ENCODE peak calls at places on chromosomes 5 and 9, in seven cellular contexts. One of them, this sample, is unnamed.

GRCh38 chr9:78982849-78983248 is 588.9 kb upstream of the TLE4 start:
- DNase-seq in GM12878: no peak
- DNase-seq in SK-N-SH: no peak
- DNase-seq in K562: no peak
- DNase-seq in HepG2: no peak
- DNase-seq in H1: no peak
- DNase-seq in HCT116: peak
- DNase-seq in this sample: peak

GRCh38 chr9:84670106-84670800 is 724 bp downstream of the NTRK2 start:
- DNase-seq in SK-N-SH: peak
- DNase-seq in HCT116: no peak
- DNase-seq in HepG2: no peak
- DNase-seq in GM12878: no peak
- DNase-seq in K562: no peak
- DNase-seq in H1: no peak
- DNase-seq in this sample: no peak

GRCh38 chr9:93464395-93464794 is 11.0 kb upstream of the FAM120AOS start:
- DNase-seq in SK-N-SH: no peak
- DNase-seq in HCT116: no peak
- DNase-seq in K562: no peak
- DNase-seq in GM12878: no peak
- DNase-seq in HepG2: no peak
- DNase-seq in H1: no peak
- DNase-seq in this sample: no peak

GRCh38 chr5:147098233-147098790 is 136.5 kb upstream of the STK32A start:
- DNase-seq in HepG2: peak
- DNase-seq in GM12878: no peak
- DNase-seq in H1: no peak
- DNase-seq in SK-N-SH: peak
- DNase-seq in K562: no peak
- DNase-seq in HCT116: peak
- DNase-seq in this sample: peak

GRCh38 chr5:141508808-141509611 is 20.1 kb downstream of the PCDHGC5 start:
- DNase-seq in GM12878: no peak
- DNase-seq in K562: no peak
- DNase-seq in HepG2: peak
- DNase-seq in HCT116: no peak
- DNase-seq in H1: no peak
- DNase-seq in SK-N-SH: peak
- DNase-seq in this sample: peak

GRCh38 chr5:113292535-113292934 is 142.3 kb downstream of the TSSK1B start:
- DNase-seq in H1: no peak
- DNase-seq in HepG2: no peak
- DNase-seq in GM12878: no peak
- DNase-seq in K562: no peak
- DNase-seq in SK-N-SH: no peak
- DNase-seq in HCT116: no peak
- DNase-seq in this sample: peak

GRCh38 chr5:1106385-1107166 is 5.3 kb downstream of the SLC12A7 start:
- DNase-seq in HCT116: no peak
- DNase-seq in HepG2: peak
- DNase-seq in SK-N-SH: no peak
- DNase-seq in GM12878: no peak
- DNase-seq in H1: no peak
- DNase-seq in K562: no peak
- DNase-seq in this sample: no peak

GRCh38 chr5:76403963-76404693 is 1.0 kb downstream of the IQGAP2 start:
- DNase-seq in GM12878: peak
- DNase-seq in H1: peak
- DNase-seq in HepG2: peak
- DNase-seq in HCT116: no peak
- DNase-seq in SK-N-SH: no peak
- DNase-seq in K562: peak
- DNase-seq in this sample: no peak

GRCh38 chr9:37679649-37680402 is 29.1 kb downstream of the FRMPD1 start:
- DNase-seq in K562: no peak
- DNase-seq in H1: no peak
- DNase-seq in HCT116: no peak
- DNase-seq in SK-N-SH: peak
- DNase-seq in HepG2: no peak
- DNase-seq in GM12878: no peak
- DNase-seq in this sample: no peak

GRCh38 chr9:4108708-4109444 is 191.0 kb downstream of the GLIS3 start:
- DNase-seq in GM12878: no peak
- DNase-seq in SK-N-SH: no peak
- DNase-seq in HCT116: no peak
- DNase-seq in H1: no peak
- DNase-seq in HepG2: no peak
- DNase-seq in K562: no peak
- DNase-seq in this sample: no peak

GRCh38 chr5:120396186-120396585 is 67.9 kb upstream of the PRR16 start:
- DNase-seq in GM12878: no peak
- DNase-seq in K562: no peak
- DNase-seq in H1: no peak
- DNase-seq in HCT116: no peak
- DNase-seq in HepG2: no peak
- DNase-seq in SK-N-SH: no peak
- DNase-seq in this sample: peak

GRCh38 chr5:38994329-38994927 is 79.8 kb downstream of the RICTOR start:
- DNase-seq in GM12878: no peak
- DNase-seq in K562: peak
- DNase-seq in SK-N-SH: peak
- DNase-seq in HepG2: peak
- DNase-seq in HCT116: peak
- DNase-seq in H1: no peak
- DNase-seq in this sample: peak

GRCh38 chr9:111661802-111662491 is 542 bp downstream of the GNG10 start:
- DNase-seq in H1: no peak
- DNase-seq in GM12878: no peak
- DNase-seq in HepG2: no peak
- DNase-seq in SK-N-SH: peak
- DNase-seq in K562: peak
- DNase-seq in HCT116: no peak
- DNase-seq in this sample: peak

GRCh38 chr5:72509401-72509800 is 2.2 kb upstream of the ZNF366 start:
- DNase-seq in SK-N-SH: no peak
- DNase-seq in K562: no peak
- DNase-seq in HepG2: no peak
- DNase-seq in GM12878: no peak
- DNase-seq in H1: no peak
- DNase-seq in HCT116: no peak
- DNase-seq in this sample: no peak

GRCh38 chr9:112013261-112013660 is 116.6 kb downstream of the UGCG start:
- DNase-seq in HCT116: no peak
- DNase-seq in K562: no peak
- DNase-seq in HepG2: no peak
- DNase-seq in SK-N-SH: no peak
- DNase-seq in H1: no peak
- DNase-seq in GM12878: no peak
- DNase-seq in this sample: no peak

GRCh38 chr9:11275158-11275695 is 662.4 kb upstream of the PTPRD start:
- DNase-seq in H1: no peak
- DNase-seq in GM12878: no peak
- DNase-seq in K562: no peak
- DNase-seq in HCT116: no peak
- DNase-seq in SK-N-SH: no peak
- DNase-seq in HepG2: peak
- DNase-seq in this sample: no peak

GRCh38 chr5:148474025-148474511 is 90.3 kb downstream of the FBXO38 start:
- DNase-seq in K562: peak
- DNase-seq in HCT116: no peak
- DNase-seq in SK-N-SH: no peak
- DNase-seq in GM12878: no peak
- DNase-seq in HepG2: no peak
- DNase-seq in H1: no peak
- DNase-seq in this sample: peak
- H2AFZ ChIP-seq in K562: peak
- H2AFZ ChIP-seq in HCT116: no peak
- H2AFZ ChIP-seq in SK-N-SH: no peak
- H2AFZ ChIP-seq in GM12878: no peak
- H2AFZ ChIP-seq in HepG2: no peak
- H2AFZ ChIP-seq in H1: peak
- H2AFZ ChIP-seq in this sample: no peak

DNA sequence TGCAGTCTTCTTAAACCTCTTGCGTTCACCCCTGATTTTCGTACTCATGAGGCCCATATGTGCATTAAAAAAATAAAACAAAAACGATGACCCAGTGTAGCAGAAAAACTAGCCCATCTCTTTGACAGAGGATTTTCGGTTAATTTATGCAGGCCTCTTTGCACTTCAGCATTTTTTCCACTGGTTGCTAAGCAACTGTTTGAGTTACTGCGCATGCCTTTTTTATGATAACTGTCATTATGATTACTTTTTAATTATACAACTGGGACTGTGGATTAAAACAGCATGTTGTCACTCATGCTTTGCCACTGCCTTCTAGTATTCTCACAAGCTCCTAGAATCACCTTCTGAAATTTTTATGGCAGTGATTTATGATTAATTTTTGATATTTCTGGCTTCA is 165.0 kb downstream of the SMARCA2 start:
- DNase-seq in HepG2: no peak
- DNase-seq in HCT116: no peak
- DNase-seq in GM12878: no peak
- DNase-seq in K562: no peak
- DNase-seq in SK-N-SH: no peak
- DNase-seq in H1: no peak
- DNase-seq in this sample: no peak
- TF ChIP-seq RAD21 in HepG2: no peak
- TF ChIP-seq RAD21 in HCT116: no peak
- TF ChIP-seq RAD21 in GM12878: no peak
- TF ChIP-seq RAD21 in K562: no peak
- TF ChIP-seq RAD21 in SK-N-SH: no peak
- TF ChIP-seq RAD21 in H1: no peak
- TF ChIP-seq RAD21 in this sample: no peak

GRCh38 chr9:90801507-90802289 is at the start of gene SYK:
- DNase-seq in H1: no peak
- DNase-seq in HCT116: no peak
- DNase-seq in HepG2: no peak
- DNase-seq in K562: peak
- DNase-seq in GM12878: no peak
- DNase-seq in SK-N-SH: peak
- DNase-seq in this sample: no peak

GRCh38 chr9:90803860-90804593 is 2.4 kb downstream of the SYK start:
- DNase-seq in HCT116: no peak
- DNase-seq in GM12878: no peak
- DNase-seq in K562: no peak
- DNase-seq in H1: no peak
- DNase-seq in SK-N-SH: no peak
- DNase-seq in HepG2: no peak
- DNase-seq in this sample: no peak

GRCh38 chr9:90799271-90799860 is 2.3 kb upstream of the SYK start:
- DNase-seq in H1: no peak
- DNase-seq in GM12878: no peak
- DNase-seq in K562: no peak
- DNase-seq in HCT116: no peak
- DNase-seq in SK-N-SH: no peak
- DNase-seq in HepG2: no peak
- DNase-seq in this sample: no peak

GRCh38 chr9:90802534-90802933 is 915 bp downstream of the SYK start:
- DNase-seq in GM12878: no peak
- DNase-seq in HepG2: no peak
- DNase-seq in H1: no peak
- DNase-seq in HCT116: no peak
- DNase-seq in K562: no peak
- DNase-seq in SK-N-SH: no peak
- DNase-seq in this sample: no peak

GRCh38 chr9:90801175-90801506 is 478 bp upstream of the SYK start:
- DNase-seq in H1: no peak
- DNase-seq in HCT116: no peak
- DNase-seq in K562: no peak
- DNase-seq in SK-N-SH: no peak
- DNase-seq in HepG2: no peak
- DNase-seq in GM12878: no peak
- DNase-seq in this sample: no peak
- H2AFZ ChIP-seq in H1: peak
- H2AFZ ChIP-seq in HCT116: peak
- H2AFZ ChIP-seq in K562: peak
- H2AFZ ChIP-seq in SK-N-SH: no peak
- H2AFZ ChIP-seq in HepG2: no peak
- H2AFZ ChIP-seq in GM12878: peak
- H2AFZ ChIP-seq in this sample: no peak

GRCh38 chr5:143229896-143230675 is 173.4 kb downstream of the NR3C1 start:
- DNase-seq in HepG2: peak
- DNase-seq in SK-N-SH: no peak
- DNase-seq in K562: no peak
- DNase-seq in HCT116: no peak
- DNase-seq in H1: no peak
- DNase-seq in GM12878: peak
- DNase-seq in this sample: no peak
- TF ChIP-seq RAD21 in HepG2: no peak
- TF ChIP-seq RAD21 in SK-N-SH: no peak
- TF ChIP-seq RAD21 in K562: no peak
- TF ChIP-seq RAD21 in HCT116: no peak
- TF ChIP-seq RAD21 in H1: no peak
- TF ChIP-seq RAD21 in GM12878: peak
- TF ChIP-seq RAD21 in this sample: no peak

GRCh38 chr9:114386886-114387677 is 700 bp downstream of the AKNA start:
- DNase-seq in SK-N-SH: no peak
- DNase-seq in GM12878: no peak
- DNase-seq in H1: no peak
- DNase-seq in K562: no peak
- DNase-seq in HCT116: no peak
- DNase-seq in HepG2: no peak
- DNase-seq in this sample: peak

GRCh38 chr9:114386361-114386885 is 1.4 kb downstream of the AKNA start:
- DNase-seq in HCT116: no peak
- DNase-seq in K562: no peak
- DNase-seq in H1: no peak
- DNase-seq in SK-N-SH: no peak
- DNase-seq in HepG2: no peak
- DNase-seq in GM12878: no peak
- DNase-seq in this sample: no peak

GRCh38 chr9:114389612-114390368 is 2.0 kb upstream of the AKNA start:
- DNase-seq in H1: no peak
- DNase-seq in HepG2: no peak
- DNase-seq in HCT116: no peak
- DNase-seq in GM12878: no peak
- DNase-seq in SK-N-SH: peak
- DNase-seq in K562: no peak
- DNase-seq in this sample: no peak

GRCh38 chr9:114388764-114389375 is 1.1 kb upstream of the AKNA start:
- DNase-seq in H1: no peak
- DNase-seq in K562: no peak
- DNase-seq in HCT116: no peak
- DNase-seq in SK-N-SH: no peak
- DNase-seq in GM12878: no peak
- DNase-seq in HepG2: no peak
- DNase-seq in this sample: no peak

GRCh38 chr9:114387678-114388431 is at the start of gene AKNA:
- DNase-seq in HCT116: no peak
- DNase-seq in K562: no peak
- DNase-seq in SK-N-SH: no peak
- DNase-seq in H1: no peak
- DNase-seq in HepG2: no peak
- DNase-seq in GM12878: no peak
- DNase-seq in this sample: peak
- H2AFZ ChIP-seq in HCT116: no peak
- H2AFZ ChIP-seq in K562: no peak
- H2AFZ ChIP-seq in SK-N-SH: no peak
- H2AFZ ChIP-seq in H1: no peak
- H2AFZ ChIP-seq in HepG2: no peak
- H2AFZ ChIP-seq in GM12878: peak
- H2AFZ ChIP-seq in this sample: peak

This sample was measured in IMR-90.